ENCODE peak calls at places on chromosomes 1 and 21, in six cellular contexts. K is AG09309, B is neural progenitor cell, Y is cardiac muscle cell, E is lung, H is esophagus muscularis mucosa. R is an unnamed sample.

GRCh38 chr21:28336299-28336698 is 656.4 kb downstream of the LTN1 start:
- DNase-seq in E (no peak), K (peak; percentile 89), Y (peak; percentile 92), H (no peak), B (peak; percentile 49), R (peak; percentile 63)

GRCh38 chr1:111603979-111604378 is 15.6 kb upstream of the RAP1A start:
- DNase-seq in H (peak; percentile 90), Y (no peak), B (no peak), E (no peak), K (no peak), R (no peak)

GRCh38 chr1:15674760-15675159 is 9.4 kb upstream of the PLEKHM2 start:
- DNase-seq in H (no peak), K (no peak), Y (peak; percentile 16), E (no peak), B (no peak), R (no peak)

GRCh38 chr1:236718328-236718727 is 32.0 kb downstream of the ACTN2 start:
- DNase-seq in Y (no peak), K (no peak), B (no peak), H (no peak), E (no peak), R (no peak)

GRCh38 chr1:159000627-159001026 is 9.1 kb upstream of the IFI16 start:
- DNase-seq in Y (peak; percentile 96), H (no peak), K (peak; percentile 80), B (peak; percentile 48), E (peak; percentile 78), R (peak; percentile 94)

GRCh38 chr1:16145988-16146887 is 9.6 kb downstream of the EPHA2 start:
- DNase-seq in Y (peak; percentile 95), E (peak; percentile 69), H (no peak), B (peak; percentile 90), K (no peak), R (peak; percentile 82)

GRCh38 chr1:1544544-1544943 is 4.1 kb upstream of the TMEM240 start:
- DNase-seq in K (no peak), E (no peak), B (no peak), H (no peak), Y (no peak), R (no peak)

GRCh38 chr1:203268901-203269653 is 36.2 kb upstream of the BTG2 start:
- DNase-seq in B (peak; percentile 87), Y (peak; percentile 81), K (peak; percentile 46), E (no peak), H (peak; percentile 91), R (peak; percentile 55)

GRCh38 chr1:81414417-81415087 is 386.2 kb upstream of the ADGRL2 start:
- DNase-seq in Y (peak; percentile 78), E (peak; percentile 47), B (peak; percentile 78), H (peak; percentile 94), K (no peak), R (no peak)

GRCh38 chr1:26094677-26095383 is 16.8 kb upstream of the PDIK1L start:
- DNase-seq in K (no peak), Y (peak; percentile 68), E (no peak), H (no peak), B (peak; percentile 65), R (no peak)

GRCh38 chr1:25504706-25505560 is 38.5 kb upstream of the LDLRAP1 start:
- DNase-seq in Y (peak; percentile 58), E (no peak), H (no peak), B (no peak), K (no peak), R (no peak)

GRCh38 chr1:33610391-33610790 is 137.9 kb downstream of the ZSCAN20 start:
- DNase-seq in E (peak; percentile 23), H (peak; percentile 91), K (no peak), B (no peak), Y (no peak), R (no peak)

GRCh38 chr1:9426291-9426711 is 113.0 kb upstream of the SLC25A33 start:
- DNase-seq in H (no peak), B (no peak), E (no peak), Y (peak; percentile 22), K (no peak), R (no peak)

GRCh38 chr1:203057831-203058673 is 27.8 kb downstream of the MYOG start:
- DNase-seq in K (peak; percentile 81), E (no peak), H (no peak), Y (no peak), B (no peak), R (no peak)

GRCh38 chr1:201493757-201494617 is 12.9 kb downstream of the CSRP1 start:
- DNase-seq in E (no peak), Y (peak; percentile 89), B (peak; percentile 48), H (no peak), K (no peak), R (no peak)

GRCh38 chr1:7108251-7108650 is 323.0 kb downstream of the CAMTA1 start:
- DNase-seq in H (no peak), E (no peak), K (no peak), B (no peak), Y (no peak), R (no peak)

GRCh38 chr21:34980423-34981115 is 68.5 kb downstream of the RUNX1 start:
- DNase-seq in B (no peak), K (no peak), Y (no peak), E (no peak), H (no peak), R (no peak)
- H3K4me3 ChIP-seq in B (no peak overlapping the region), K (no peak overlapping the region), Y (no peak overlapping the region), E (no peak overlapping the region), H (no peak overlapping the region), R (no peak overlapping the region)

GRCh38 chr1:169648187-169648586 is 18.3 kb upstream of the SELP start:
- DNase-seq in H (no peak), E (no peak), Y (no peak), B (no peak), K (no peak), R (no peak)
- TF ChIP-seq CTCF in H (no peak), E (no peak), Y (no peak), B (no peak), K (no peak), R (no peak)

GRCh38 chr21:26026113-26026512 is 144.5 kb downstream of the APP start:
- DNase-seq in K (no peak), Y (no peak), H (no peak), E (no peak), B (no peak), R (no peak)

GRCh38 chr21:26028183-26028582 is 142.4 kb downstream of the APP start:
- DNase-seq in H (no peak), K (no peak), E (no peak), Y (no peak), B (no peak), R (no peak)

GRCh38 chr21:26032263-26032662 is 138.3 kb downstream of the APP start:
- DNase-seq in H (no peak), E (no peak), Y (no peak), K (no peak), B (no peak), R (no peak)

DNA sequence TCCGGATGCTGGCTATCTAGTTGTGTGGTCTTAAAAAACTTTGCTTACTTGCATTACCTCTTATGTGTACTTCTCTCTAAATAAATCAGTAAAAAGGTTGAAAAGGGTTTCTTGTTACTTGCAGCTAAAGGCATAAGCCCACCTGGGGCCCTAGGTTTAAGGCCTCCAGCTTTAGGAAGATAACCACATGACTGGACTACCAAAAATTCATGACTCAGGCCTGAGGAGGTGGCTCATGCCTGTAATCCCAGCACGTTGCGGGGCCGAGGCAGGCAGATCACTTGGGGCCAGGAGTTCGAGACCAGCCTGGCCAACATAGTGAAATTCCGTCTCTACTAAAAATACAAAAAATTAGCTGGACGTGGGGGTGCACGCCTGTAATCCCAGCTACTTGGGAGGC is 142.9 kb downstream of the APP start:
- DNase-seq in E (no peak), B (no peak), K (no peak), H (no peak), Y (no peak), R (no peak)
- H3K4me3 ChIP-seq in E (no peak overlapping the region), B (no peak overlapping the region), K (no peak overlapping the region), H (no peak overlapping the region), Y (no peak overlapping the region), R (no peak overlapping the region)

GRCh38 chr1:97668945-97669344 is 251.9 kb downstream of the DPYD start:
- DNase-seq in B (no peak), K (peak; percentile 13), Y (peak; percentile 58), H (no peak), E (no peak), R (peak; percentile 18)
- TF ChIP-seq CTCF in B (no peak), K (peak; percentile 38), Y (no peak), H (no peak), E (no peak), R (no peak)

DNA sequence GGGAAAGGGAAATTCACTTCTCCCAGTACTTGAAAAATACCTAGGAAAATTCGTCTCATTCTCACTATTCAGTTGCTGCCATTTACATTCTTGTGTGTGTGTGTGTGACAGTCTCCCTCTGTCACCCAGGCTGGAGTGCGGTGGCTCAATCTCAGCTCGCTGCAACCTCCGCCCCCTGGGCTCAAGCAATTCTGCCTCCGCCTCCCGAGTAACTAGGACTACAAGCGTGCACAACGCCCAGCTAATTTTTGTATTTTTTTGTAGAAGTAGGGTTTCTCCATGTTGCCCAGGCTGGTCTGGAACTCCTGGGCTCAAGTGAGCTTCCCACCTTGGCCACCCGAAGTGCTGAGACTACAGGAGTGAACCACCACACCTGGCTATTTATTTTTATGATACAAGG is 1.2 kb downstream of the SNAPIN start:
- DNase-seq in Y (no peak), E (no peak), B (no peak), H (no peak), K (no peak), R (no peak)
- H3K4me3 ChIP-seq in Y (peak overlapping the region; percentile 79), E (no peak overlapping the region), B (peak overlapping the region; percentile 72), H (peak overlapping the region; percentile 68), K (peak overlapping the region; percentile 96), R (peak overlapping the region; percentile 60)

R was measured in astrocyte of the cerebellum.